ENCODE peak calls at places on chromosomes 12 and 14, in nine cellular contexts. O, S, D, K, Y, V, A, N and Q are unnamed samples. For H3K4me1, the result is how much of the 10 kb centered on the place peaks cover.

GRCh38 chr12:104457746-104458644 is 1.2 kb downstream of the CHST11 start:
- DNase-seq in V (no peak), Y (peak), A (peak), S (peak), O (peak), K (no peak), D (peak), N (no peak), Q (no peak)

GRCh38 chr14:58659846-58660245 is 22.1 kb downstream of the DACT1 start:
- DNase-seq in N (no peak), D (no peak), O (no peak), Y (no peak), S (no peak), K (no peak), A (no peak), V (no peak), Q (no peak)

GRCh38 chr12:49019435-49020317 is 1.1 kb upstream of the PRKAG1 start:
- DNase-seq in A (no peak), Y (no peak), N (no peak), S (peak), D (peak), K (peak), O (peak), V (no peak), Q (no peak)

GRCh38 chr12:20555015-20555414 is 140.1 kb upstream of the SLCO1C1 start:
- DNase-seq in S (no peak), A (no peak), O (no peak), K (no peak), N (no peak), D (no peak), V (no peak), Y (no peak), Q (no peak)

GRCh38 chr14:20412422-20412821 is 879 bp downstream of the TEP1 start:
- DNase-seq in N (no peak), S (no peak), O (no peak), Y (no peak), V (no peak), K (no peak), D (no peak), A (no peak), Q (no peak)

GRCh38 chr14:104096751-104097700 is 11.5 kb downstream of the ASPG start:
- DNase-seq in O (peak), N (no peak), K (peak), Y (no peak), S (no peak), V (no peak), A (peak), D (no peak), Q (no peak)

GRCh38 chr12:86334071-86334470 is 77.9 kb upstream of the MGAT4C start:
- DNase-seq in K (no peak), O (no peak), A (no peak), V (no peak), N (no peak), S (no peak), D (no peak), Y (no peak), Q (no peak)

GRCh38 chr14:93085916-93086315 is 29.8 kb downstream of the ITPK1 start:
- DNase-seq in A (no peak), N (no peak), Y (no peak), O (no peak), S (no peak), K (no peak), D (peak), V (peak), Q (no peak)

GRCh38 chr12:49564241-49565118 is 3.5 kb downstream of the MCRS1 start:
- DNase-seq in K (no peak), Y (no peak), O (no peak), D (no peak), N (no peak), A (no peak), S (no peak), V (no peak), Q (no peak)

GRCh38 chr14:77067632-77068514 is 30.2 kb upstream of the CIPC start:
- DNase-seq in A (peak), S (peak), D (peak), K (no peak), V (peak), N (peak), O (peak), Y (peak), Q (peak)

GRCh38 chr12:66831495-66831894 is 152.6 kb upstream of the GRIP1 start:
- DNase-seq in D (no peak), A (no peak), S (no peak), Y (no peak), V (no peak), N (no peak), O (no peak), K (no peak), Q (no peak)

GRCh38 chr14:75689012-75689411 is 28.0 kb downstream of the TTLL5 start:
- DNase-seq in D (peak), S (no peak), A (no peak), K (no peak), O (no peak), Y (no peak), V (peak), N (no peak), Q (peak)

GRCh38 chr14:31297701-31298344 is 90.2 kb upstream of the HECTD1 start:
- DNase-seq in V (peak), Y (no peak), A (no peak), O (no peak), S (no peak), N (no peak), D (peak), K (no peak), Q (no peak)

GRCh38 chr14:67940894-67941455 is 121.4 kb downstream of the RAD51B start:
- DNase-seq in N (no peak), Y (no peak), O (no peak), D (peak), S (no peak), V (peak), K (no peak), A (no peak), Q (no peak)

GRCh38 chr12:82857276-82857675 is 170.6 kb downstream of the TMTC2 start:
- DNase-seq in D (no peak), N (no peak), O (no peak), K (no peak), V (no peak), A (no peak), Y (no peak), S (no peak), Q (no peak)

GRCh38 chr14:96683575-96684289 is 113.5 kb upstream of the VRK1 start:
- DNase-seq in Y (no peak), S (no peak), K (no peak), O (no peak), A (no peak), V (no peak), N (no peak), D (no peak), Q (no peak)

GRCh38 chr12:109762673-109763191 is 49.1 kb downstream of the FAM222A start:
- DNase-seq in V (no peak), S (no peak), Y (no peak), N (no peak), K (peak), A (no peak), D (no peak), O (no peak), Q (no peak)

GRCh38 chr12:127886821-127887220 is 380.1 kb upstream of the TMEM132C start:
- DNase-seq in D (no peak), O (no peak), S (no peak), Y (no peak), A (no peak), V (no peak), K (no peak), N (no peak), Q (no peak)

GRCh38 chr12:75611041-75611440 is 99.6 kb upstream of the KRR1 start:
- DNase-seq in A (no peak), S (no peak), O (no peak), V (no peak), Y (no peak), N (no peak), D (no peak), K (no peak), Q (no peak)

GRCh38 chr12:49089831-49090773 is 4.5 kb downstream of the DHH start:
- DNase-seq in S (no peak), V (peak), K (no peak), Y (no peak), N (no peak), A (peak), D (peak), O (no peak), Q (no peak)

GRCh38 chr14:69726761-69727511 is 40.0 kb upstream of the SRSF5 start:
- DNase-seq in V (peak), A (peak), Y (peak), D (peak), K (peak), N (peak), O (peak), S (peak), Q (no peak)

GRCh38 chr14:101600891-101601602 is 39.8 kb downstream of the DIO3 start:
- DNase-seq in N (peak), V (no peak), S (no peak), K (no peak), Y (peak), D (no peak), A (no peak), O (peak), Q (no peak)

GRCh38 chr12:116492703-116493324 is 66.4 kb upstream of the MAP1LC3B2 start:
- DNase-seq in N (no peak), O (no peak), K (no peak), V (peak), Y (no peak), S (no peak), A (no peak), D (peak), Q (no peak)

DNA sequence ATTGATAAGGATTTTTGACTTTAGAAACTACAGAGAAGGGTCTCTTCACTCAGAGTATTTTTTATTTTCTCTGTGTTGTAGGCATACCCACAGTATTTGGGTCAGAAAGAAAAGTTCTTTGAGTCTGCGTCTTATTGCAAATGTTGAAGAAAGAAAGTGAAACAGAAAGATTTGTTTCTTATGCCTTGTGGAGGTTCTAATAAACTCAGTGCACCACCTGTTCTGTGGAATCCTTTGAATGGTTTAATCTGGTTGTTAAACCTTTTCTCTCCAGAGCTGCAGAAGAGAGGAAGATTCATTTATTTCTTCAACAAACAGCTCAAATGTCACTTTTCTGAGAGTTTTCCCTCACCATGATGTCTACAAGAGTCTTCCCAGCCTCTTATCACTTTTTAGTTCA is 146.6 kb upstream of the PLEKHG7 start:
- DNase-seq in K (no peak), Y (no peak), D (no peak), O (no peak), V (no peak), S (no peak), A (no peak), N (no peak), Q (no peak)
- H3K4me3 ChIP-seq in K (no peak), Y (no peak), D (no peak), O (no peak), V (no peak), S (peak), A (no peak), N (no peak), Q (no peak)

GRCh38 chr12:52025301-52026172 is 18.8 kb downstream of the TAMALIN start:
- DNase-seq in A (peak), K (peak), S (peak), N (peak), O (peak), V (peak), D (peak), Y (peak), Q (peak)

GRCh38 chr12:52023182-52023975 is 16.6 kb downstream of the TAMALIN start:
- DNase-seq in O (peak), Y (peak), K (peak), D (peak), S (peak), N (peak), A (peak), V (peak), Q (peak)

GRCh38 chr12:52022841-52023181 is 16.1 kb downstream of the TAMALIN start:
- DNase-seq in K (no peak), S (no peak), O (peak), V (no peak), D (no peak), N (no peak), Y (no peak), A (no peak), Q (no peak)

GRCh38 chr12:52026267-52026666 is 19.5 kb downstream of the TAMALIN start:
- DNase-seq in Y (no peak), D (no peak), O (no peak), V (no peak), K (no peak), A (no peak), S (no peak), N (no peak), Q (no peak)

DNA sequence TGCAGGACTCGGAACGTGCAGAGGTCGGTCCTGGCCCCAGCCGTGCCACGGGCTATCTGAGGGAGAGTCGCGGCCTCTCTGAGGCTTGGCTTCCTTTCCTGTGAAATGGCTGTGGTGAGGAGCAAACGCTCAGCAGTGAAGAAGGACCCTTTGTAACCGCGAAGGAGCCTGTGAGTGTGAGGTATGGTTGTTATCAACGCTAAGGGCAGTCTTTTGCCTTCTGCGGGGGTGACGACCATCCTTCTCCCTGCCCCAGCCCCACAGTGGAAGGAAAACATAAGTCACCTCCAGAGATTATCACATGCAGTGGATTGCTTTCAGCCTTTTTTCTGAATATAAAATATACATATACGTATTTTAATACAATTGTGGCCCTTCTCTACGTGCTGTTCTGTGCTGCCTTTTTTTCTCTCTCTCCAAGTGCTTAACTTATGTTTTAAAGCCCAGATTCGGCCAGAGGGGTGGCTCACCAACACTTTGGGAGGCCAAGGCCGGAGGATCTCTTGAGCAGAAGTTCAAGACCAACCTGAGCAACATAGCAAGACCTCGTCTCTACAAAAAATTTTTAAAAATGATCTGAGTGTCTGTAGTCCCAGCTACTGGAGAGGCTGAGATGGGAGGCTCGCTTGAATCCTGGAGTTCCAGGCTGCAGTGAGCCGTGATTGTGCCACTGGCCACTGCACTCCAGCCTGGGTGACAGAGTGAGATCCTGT is 17.4 kb downstream of the TAMALIN start:
- DNase-seq in Y (no peak), A (no peak), V (peak), D (no peak), K (no peak), S (no peak), O (no peak), N (no peak), Q (no peak)
- H3K4me1 ChIP-seq in Y (under half), A (under half), V (under half), D (under half), K (under half), S (under half), O (under half), N (under half), Q (under half)

GRCh38 chr12:94401326-94401725 is 58.3 kb downstream of the CEP83 start:
- DNase-seq in O (no peak), N (no peak), A (no peak), D (no peak), K (no peak), V (no peak), Y (no peak), S (no peak), Q (no peak)

GRCh38 chr12:94405378-94406116 is 54.1 kb downstream of the CEP83 start:
- DNase-seq in Y (no peak), O (no peak), K (no peak), A (no peak), S (no peak), V (no peak), N (no peak), D (no peak), Q (no peak)

GRCh38 chr12:94404854-94405253 is 54.8 kb downstream of the CEP83 start:
- DNase-seq in D (no peak), N (no peak), K (no peak), S (no peak), Y (no peak), O (no peak), A (no peak), V (no peak), Q (no peak)
- H3K4me3 ChIP-seq in D (peak), N (no peak), K (no peak), S (no peak), Y (no peak), O (no peak), A (peak), V (no peak), Q (no peak)

GRCh38 chr14:85530626-85531025 is 682 bp downstream of the FLRT2 start:
- DNase-seq in V (no peak), S (no peak), O (no peak), A (no peak), D (no peak), Y (no peak), N (no peak), K (no peak), Q (no peak)
- H3K4me1 ChIP-seq in V (half or more), S (under half), O (under half), A (under half), D (under half), Y (under half), N (under half), K (half or more), Q (under half)

DNA sequence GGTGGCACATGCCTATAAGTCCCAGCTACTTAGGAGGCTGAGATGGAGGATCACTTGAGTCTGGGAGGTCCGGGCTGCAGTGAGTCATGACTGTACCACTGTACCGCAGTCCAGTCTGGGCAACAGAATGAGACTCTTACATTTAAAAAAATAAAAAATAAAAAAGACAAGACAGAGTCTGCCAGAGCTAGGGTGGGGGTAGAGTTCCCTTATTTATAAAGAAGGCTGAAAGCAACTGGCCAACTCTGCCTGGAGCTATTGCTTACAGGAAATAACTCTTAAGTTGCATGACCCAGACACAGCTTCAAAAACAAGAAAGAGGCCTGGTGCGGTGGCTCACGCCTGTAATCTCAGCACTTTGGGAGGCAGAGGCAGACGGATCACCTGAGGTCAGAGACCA is 31.5 kb downstream of the NUMB start:
- DNase-seq in D (peak), Y (no peak), O (no peak), V (peak), A (no peak), N (no peak), K (no peak), S (no peak), Q (no peak)
- H3K4me3 ChIP-seq in D (no peak), Y (no peak), O (no peak), V (no peak), A (no peak), N (no peak), K (no peak), S (no peak), Q (no peak)

GRCh38 chr14:23935158-23935557 is 18.4 kb upstream of the DHRS4 start:
- DNase-seq in Y (no peak), A (no peak), N (no peak), K (no peak), O (no peak), V (no peak), D (no peak), S (no peak), Q (no peak)

GRCh38 chr14:23937121-23937692 is 16.4 kb upstream of the DHRS4 start:
- DNase-seq in K (no peak), O (no peak), V (no peak), N (no peak), S (no peak), A (no peak), Y (no peak), D (no peak), Q (no peak)

GRCh38 chr14:23938823-23939222 is 14.7 kb upstream of the DHRS4 start:
- DNase-seq in Y (no peak), V (no peak), A (no peak), O (no peak), N (no peak), K (no peak), S (no peak), D (no peak), Q (no peak)

GRCh38 chr14:23933706-23934105 is 19.9 kb upstream of the DHRS4 start:
- DNase-seq in V (no peak), S (no peak), Y (no peak), N (no peak), O (no peak), D (no peak), A (no peak), K (no peak), Q (no peak)

DNA sequence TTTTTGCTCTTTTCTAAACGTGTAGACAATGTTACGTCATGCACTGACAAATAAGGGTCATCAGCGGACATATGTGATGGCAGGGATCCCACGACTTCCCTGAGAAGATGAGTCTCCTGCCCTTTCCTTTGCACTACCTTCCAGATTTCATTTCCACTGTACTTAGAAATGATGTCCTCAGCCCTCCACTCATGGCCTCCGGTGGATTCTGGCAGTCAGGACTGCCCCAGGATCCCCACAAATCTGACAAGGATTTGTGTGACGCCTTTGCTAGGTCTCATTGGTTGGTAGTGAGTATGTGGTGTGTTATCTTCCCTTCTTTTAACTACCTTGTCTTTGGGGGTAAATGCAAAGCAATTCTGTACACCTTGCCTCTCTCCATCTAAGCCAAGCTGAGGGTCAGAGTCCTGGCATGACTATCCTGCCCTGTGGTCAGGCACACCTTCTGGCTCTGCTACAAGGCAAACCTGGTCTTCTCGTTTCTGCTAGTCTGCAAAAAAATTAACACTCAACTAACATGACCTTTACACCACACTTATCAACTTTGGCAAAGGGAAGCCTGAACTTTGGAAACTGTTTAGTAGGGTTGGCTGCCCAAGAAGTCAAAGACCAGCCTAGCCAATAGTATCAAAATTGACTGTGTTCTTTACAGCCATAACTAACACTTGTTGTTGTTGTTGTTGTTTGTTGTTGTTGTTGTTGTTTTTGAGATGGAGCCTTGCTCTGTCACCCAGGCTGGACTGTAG is 17.3 kb upstream of the DHRS4 start:
- DNase-seq in V (no peak), Y (peak), N (no peak), O (no peak), S (no peak), D (no peak), K (no peak), A (no peak), Q (no peak)
- H3K4me1 ChIP-seq in V (under half), Y (under half), N (under half), O (under half), S (under half), D (under half), K (under half), A (under half), Q (under half)